ENCODE peak calls at places on chromosomes 5 and 9, in ten cellular contexts. U, P, A, E, Y, C, F, J, X and H are unnamed samples.

GRCh38 chr5:71924980-71925379 is 182.3 kb upstream of the MAP1B start:
- DNase-seq in U (peak), P (no peak), A (no peak), E (peak), Y (no peak), C (no peak), F (no peak), J (no peak), X (peak), H (peak)

GRCh38 chr9:100170085-100170484 is 71.0 kb downstream of the INVS start:
- DNase-seq in U (peak), P (no peak), A (no peak), E (peak), Y (no peak), C (no peak), F (no peak), J (no peak), X (no peak), H (no peak)

GRCh38 chr5:31741496-31741895 is 102.6 kb downstream of the PDZD2 start:
- DNase-seq in U (no peak), P (no peak), A (peak), E (no peak), Y (no peak), C (no peak), F (no peak), J (no peak), X (no peak), H (no peak)

GRCh38 chr9:33860200-33860871 is 43.4 kb downstream of the UBE2R2 start:
- DNase-seq in U (no peak), P (no peak), A (no peak), E (no peak), Y (no peak), C (no peak), F (no peak), J (no peak), X (no peak), H (no peak)

GRCh38 chr9:135693265-135693664 is 6.0 kb downstream of the SOHLH1 start:
- DNase-seq in U (no peak), P (no peak), A (no peak), E (no peak), Y (no peak), C (no peak), F (no peak), J (no peak), X (no peak), H (no peak)

GRCh38 chr5:149333711-149334443 is 11.4 kb upstream of the GRPEL2 start:
- DNase-seq in U (peak), P (no peak), A (no peak), E (peak), Y (no peak), C (no peak), F (no peak), J (no peak), X (no peak), H (no peak)

GRCh38 chr9:134243778-134244467 is 79.6 kb upstream of the RNU6ATAC start:
- DNase-seq in U (peak), P (no peak), A (peak), E (peak), Y (no peak), C (no peak), F (no peak), J (peak), X (no peak), H (no peak)

GRCh38 chr9:76868897-76869296 is 37.0 kb downstream of the PRUNE2 start:
- DNase-seq in U (no peak), P (no peak), A (no peak), E (no peak), Y (no peak), C (no peak), F (no peak), J (no peak), X (no peak), H (no peak)

GRCh38 chr5:109409844-109410388 is at the start of gene PJA2:
- DNase-seq in U (peak), P (peak), A (peak), E (peak), Y (peak), C (peak), F (peak), J (peak), X (peak), H (peak)

GRCh38 chr9:116087751-116088194 is 65.8 kb upstream of the PAPPA start:
- DNase-seq in U (peak), P (no peak), A (no peak), E (peak), Y (no peak), C (no peak), F (no peak), J (no peak), X (no peak), H (peak)

GRCh38 chr9:99605016-99605743 is 216.5 kb upstream of the NR4A3 start:
- DNase-seq in U (no peak), P (no peak), A (no peak), E (no peak), Y (no peak), C (no peak), F (no peak), J (no peak), X (no peak), H (no peak)

GRCh38 chr9:133604214-133604613 is 5.0 kb downstream of the FAM163B start:
- DNase-seq in U (no peak), P (no peak), A (no peak), E (peak), Y (peak), C (no peak), F (no peak), J (peak), X (no peak), H (no peak)

GRCh38 chr5:66230551-66230950 is 86.5 kb downstream of the SREK1 start:
- DNase-seq in U (peak), P (no peak), A (no peak), E (peak), Y (no peak), C (no peak), F (no peak), J (no peak), X (no peak), H (no peak)

GRCh38 chr5:73152411-73153388 is 20.3 kb upstream of the TMEM174 start:
- DNase-seq in U (no peak), P (no peak), A (no peak), E (no peak), Y (no peak), C (no peak), F (no peak), J (no peak), X (no peak), H (no peak)

GRCh38 chr5:55708732-55709131 is 3.4 kb downstream of the SLC38A9 start:
- DNase-seq in U (no peak), P (no peak), A (no peak), E (peak), Y (no peak), C (no peak), F (no peak), J (no peak), X (no peak), H (no peak)

GRCh38 chr5:16792278-16793275 is 143.5 kb downstream of the MYO10 start:
- DNase-seq in U (no peak), P (no peak), A (no peak), E (no peak), Y (no peak), C (no peak), F (no peak), J (no peak), X (no peak), H (no peak)

GRCh38 chr9:137427454-137428310 is 4.5 kb downstream of the NOXA1 start:
- DNase-seq in U (no peak), P (no peak), A (no peak), E (no peak), Y (no peak), C (no peak), F (no peak), J (no peak), X (no peak), H (no peak)

GRCh38 chr5:157669701-157670097 is 1.6 kb upstream of the C5orf52 start:
- DNase-seq in U (no peak), P (no peak), A (no peak), E (no peak), Y (no peak), C (no peak), F (no peak), J (no peak), X (no peak), H (no peak)

GRCh38 chr5:1033178-1033577 is 24.6 kb downstream of the NKD2 start:
- DNase-seq in U (no peak), P (no peak), A (no peak), E (no peak), Y (no peak), C (peak), F (no peak), J (no peak), X (no peak), H (no peak)

GRCh38 chr5:40480392-40480791 is 199.3 kb upstream of the PTGER4 start:
- DNase-seq in U (no peak), P (no peak), A (no peak), E (no peak), Y (peak), C (no peak), F (no peak), J (no peak), X (no peak), H (no peak)

GRCh38 chr5:67363195-67363594 is 166.6 kb upstream of the CD180 start:
- DNase-seq in U (peak), P (no peak), A (no peak), E (no peak), Y (no peak), C (no peak), F (no peak), J (no peak), X (no peak), H (no peak)

GRCh38 chr9:104810421-104811339 is 46.8 kb downstream of the NIPSNAP3B start:
- DNase-seq in U (peak), P (no peak), A (no peak), E (peak), Y (no peak), C (no peak), F (no peak), J (no peak), X (no peak), H (peak)

GRCh38 chr9:129595323-129595741 is 25.6 kb downstream of the C9orf50 start:
- DNase-seq in U (no peak), P (no peak), A (no peak), E (peak), Y (no peak), C (no peak), F (no peak), J (no peak), X (no peak), H (peak)

GRCh38 chr9:126095546-126096190 is 231.0 kb upstream of the MVB12B start:
- DNase-seq in U (no peak), P (no peak), A (no peak), E (no peak), Y (no peak), C (no peak), F (no peak), J (no peak), X (no peak), H (no peak)

GRCh38 chr9:115941561-115942315 is 211.9 kb upstream of the PAPPA start:
- DNase-seq in U (peak), P (no peak), A (no peak), E (peak), Y (no peak), C (no peak), F (no peak), J (no peak), X (no peak), H (no peak)

GRCh38 chr5:81003987-81004386 is 43.8 kb downstream of the RASGRF2 start:
- DNase-seq in U (no peak), P (no peak), A (no peak), E (no peak), Y (no peak), C (no peak), F (no peak), J (no peak), X (no peak), H (no peak)

GRCh38 chr5:171142617-171143016 is 166.4 kb upstream of the TLX3 start:
- DNase-seq in U (no peak), P (no peak), A (no peak), E (no peak), Y (no peak), C (no peak), F (no peak), J (no peak), X (no peak), H (no peak)

GRCh38 chr9:16138961-16139441 is 586.2 kb downstream of the CCDC171 start:
- DNase-seq in U (peak), P (no peak), A (no peak), E (peak), Y (no peak), C (no peak), F (no peak), J (no peak), X (no peak), H (peak)

GRCh38 chr5:77326142-77326541 is 115.7 kb downstream of the PDE8B start:
- DNase-seq in U (no peak), P (no peak), A (no peak), E (no peak), Y (no peak), C (no peak), F (no peak), J (no peak), X (no peak), H (no peak)

GRCh38 chr5:107698286-107698685 is 27.5 kb upstream of the EFNA5 start:
- DNase-seq in U (peak), P (no peak), A (no peak), E (peak), Y (no peak), C (no peak), F (no peak), J (no peak), X (no peak), H (peak)

GRCh38 chr9:124485936-124486335 is 21.3 kb downstream of the NR5A1 start:
- DNase-seq in U (no peak), P (no peak), A (no peak), E (no peak), Y (no peak), C (no peak), F (no peak), J (no peak), X (no peak), H (no peak)

GRCh38 chr5:124628721-124629596 is 117.5 kb downstream of the ZNF608 start:
- DNase-seq in U (peak), P (no peak), A (no peak), E (peak), Y (no peak), C (peak), F (no peak), J (no peak), X (peak), H (peak)

GRCh38 chr9:70983723-70984280 is 137.6 kb downstream of the TRPM3 start:
- DNase-seq in U (no peak), P (no peak), A (no peak), E (no peak), Y (no peak), C (no peak), F (no peak), J (no peak), X (no peak), H (no peak)

GRCh38 chr9:116975119-116975518 is 288.0 kb downstream of the TRIM32 start:
- DNase-seq in U (no peak), P (no peak), A (no peak), E (no peak), Y (no peak), C (no peak), F (no peak), J (no peak), X (no peak), H (no peak)

GRCh38 chr5:1971944-1972343 is 89.2 kb upstream of the IRX4 start:
- DNase-seq in U (no peak), P (no peak), A (no peak), E (no peak), Y (no peak), C (no peak), F (no peak), J (no peak), X (no peak), H (no peak)

GRCh38 chr5:14534773-14535172 is 46.8 kb upstream of the OTULINL start:
- DNase-seq in U (no peak), P (no peak), A (no peak), E (no peak), Y (no peak), C (no peak), F (no peak), J (no peak), X (no peak), H (no peak)